ENCODE peak calls at places on chromosomes 5 and 9, in six cellular contexts. Z is myocyte; Y is ELR; B is activated CD4-positive, alpha-beta T cell treated with anti-CD3 and anti-CD28 coated beads, Interleukin-2, amount 50 U/mL, for 48 hours; U is ELF-1; V is AG04450. X is an unnamed sample.
A peak's percentile ranks its signal among the peaks of the same experiment; 100 is the strongest.

GRCh38 chr5:78573318-78573717 is 75.3 kb downstream of the LHFPL2 start:
- DNase-seq in Z (no peak), Y (no peak), V (no peak), B (no peak), U (no peak), X (no peak)

GRCh38 chr5:140013536-140013935 is 29.6 kb downstream of the NRG2 start:
- DNase-seq in U (no peak), Y (no peak), B (no peak), Z (no peak), V (no peak), X (no peak)

GRCh38 chr5:149212203-149212951 is 59.3 kb upstream of the AFAP1L1 start:
- DNase-seq in V (peak; percentile 100), Y (peak; percentile 99), U (no peak), Z (peak; percentile 89), B (no peak), X (no peak)

GRCh38 chr9:89842267-89842768 is 237.5 kb downstream of the GADD45G start:
- DNase-seq in U (no peak), B (no peak), V (no peak), Z (no peak), Y (no peak), X (no peak)

GRCh38 chr9:119333507-119334229 is 35.6 kb downstream of the BRINP1 start:
- DNase-seq in Y (no peak), U (peak; percentile 22), V (no peak), B (no peak), Z (no peak), X (no peak)

GRCh38 chr9:35686222-35687203 is 3.2 kb downstream of the TPM2 start:
- DNase-seq in V (no peak), Z (peak; percentile 64), B (no peak), U (no peak), Y (no peak), X (no peak)

GRCh38 chr5:181203842-181204560 is 995 bp downstream of the TRIM7 start:
- DNase-seq in Z (no peak), B (peak; percentile 41), U (peak; percentile 29), V (no peak), Y (no peak), X (peak; percentile 55)

GRCh38 chr5:6660704-6661103 is 27.5 kb downstream of the SRD5A1 start:
- DNase-seq in Z (no peak), B (no peak), V (no peak), U (no peak), Y (no peak), X (no peak)

GRCh38 chr9:86072393-86073016 is 26.9 kb downstream of the GOLM1 start:
- DNase-seq in Z (peak; percentile 22), Y (no peak), V (peak; percentile 11), B (no peak), U (no peak), X (no peak)

GRCh38 chr5:105868038-105868775 is 1802.5 kb downstream of the EFNA5 start:
- DNase-seq in U (no peak), Y (no peak), B (no peak), Z (peak; percentile 30), V (no peak), X (no peak)

GRCh38 chr9:76717611-76718010 is 46.6 kb upstream of the PCA3 start:
- DNase-seq in B (no peak), Z (peak; percentile 73), V (no peak), Y (peak; percentile 28), U (no peak), X (no peak)

GRCh38 chr9:113509463-113509862 is 45.9 kb downstream of the RGS3 start:
- DNase-seq in Z (peak; percentile 54), V (peak; percentile 52), B (no peak), Y (no peak), U (no peak), X (no peak)

GRCh38 chr9:34544035-34544434 is 21.2 kb upstream of the ENHO start:
- DNase-seq in Y (no peak), U (no peak), B (no peak), V (no peak), Z (no peak), X (no peak)

GRCh38 chr5:141839015-141839513 is 39.1 kb downstream of the PCDH1 start:
- DNase-seq in Y (peak; percentile 64), V (no peak), Z (no peak), U (peak; percentile 78), B (no peak), X (peak; percentile 41)

GRCh38 chr9:2494571-2494970 is 127.0 kb upstream of the VLDLR start:
- DNase-seq in U (peak; percentile 45), Y (peak; percentile 60), Z (peak; percentile 70), B (no peak), V (peak; percentile 78), X (peak; percentile 23)

GRCh38 chr9:136619742-136620440 is 42.8 kb upstream of the EGFL7 start:
- DNase-seq in Z (peak; percentile 73), Y (peak; percentile 33), U (no peak), V (no peak), B (no peak), X (no peak)

GRCh38 chr5:73135429-73136276 is 15.3 kb downstream of the TMEM171 start:
- DNase-seq in V (peak; percentile 18), B (peak; percentile 16), Z (peak; percentile 78), U (peak; percentile 89), Y (peak; percentile 83), X (peak; percentile 48)

GRCh38 chr9:3760031-3760430 is 234.2 kb upstream of the RFX3 start:
- DNase-seq in U (peak; percentile 5), B (no peak), Y (no peak), V (no peak), Z (no peak), X (no peak)

GRCh38 chr9:133023117-133023890 is 7.5 kb upstream of the GTF3C5 start:
- DNase-seq in B (peak; percentile 82), Z (no peak), U (no peak), V (no peak), Y (peak; percentile 25), X (no peak)

GRCh38 chr5:77628840-77629552 is 9.5 kb downstream of the OTP start:
- DNase-seq in Y (no peak), V (no peak), B (no peak), Z (no peak), U (peak; percentile 43), X (peak; percentile 21)

GRCh38 chr5:36690041-36690941 is 83.9 kb downstream of the SLC1A3 start:
- DNase-seq in V (peak; percentile 33), Z (peak; percentile 80), U (peak; percentile 94), Y (peak; percentile 91), B (peak; percentile 83), X (peak; percentile 84)

GRCh38 chr5:19739691-19740090 is 248.3 kb downstream of the CDH18 start:
- DNase-seq in U (no peak), Z (peak; percentile 28), Y (no peak), B (no peak), V (no peak), X (no peak)

GRCh38 chr9:6827370-6827949 is 69.7 kb downstream of the KDM4C start:
- DNase-seq in V (peak; percentile 13), B (peak; percentile 37), Z (peak; percentile 56), U (peak; percentile 54), Y (peak; percentile 62), X (peak; percentile 65)

GRCh38 chr5:4230905-4231561 is 635.4 kb downstream of the IRX1 start:
- DNase-seq in U (peak; percentile 59), B (no peak), V (no peak), Z (no peak), Y (no peak), X (no peak)